ENCODE peak calls at places on chromosome 15, in six cellular contexts. W, J, X, A, M and L are unnamed samples.

GRCh38 chr15:99842071-99842470 is 108.8 kb upstream of the LYSMD4 start:
- DNase-seq in A (no peak), J (no peak), W (no peak), M (no peak), X (no peak), L (no peak)

GRCh38 chr15:31136016-31136415 is 34.5 kb upstream of the TRPM1 start:
- DNase-seq in X (no peak), W (no peak), J (no peak), M (no peak), A (no peak), L (no peak)

GRCh38 chr15:100348578-100348977 is 6.8 kb upstream of the ADAMTS17 start:
- DNase-seq in A (no peak), J (no peak), M (no peak), W (no peak), X (no peak), L (no peak)

GRCh38 chr15:25536801-25537310 is 98.0 kb upstream of the UBE3A start:
- DNase-seq in J (no peak), X (no peak), A (no peak), M (no peak), W (no peak), L (no peak)

GRCh38 chr15:85620321-85621044 is 174.2 kb downstream of the KLHL25 start:
- DNase-seq in M (no peak), W (no peak), X (no peak), A (peak), J (no peak), L (no peak)

GRCh38 chr15:88865498-88866099 is 29.7 kb downstream of the HAPLN3 start:
- DNase-seq in X (no peak), W (no peak), M (no peak), A (no peak), J (no peak), L (no peak)

GRCh38 chr15:96421211-96421610 is 90.7 kb downstream of the NR2F2 start:
- DNase-seq in X (no peak), A (peak), J (no peak), W (no peak), M (no peak), L (no peak)

GRCh38 chr15:43441316-43441715 is 51.6 kb downstream of the TP53BP1 start:
- DNase-seq in J (no peak), A (peak), M (no peak), X (no peak), W (peak), L (no peak)

GRCh38 chr15:39232512-39232911 is 348.4 kb upstream of the THBS1 start:
- DNase-seq in M (no peak), A (peak), W (no peak), J (no peak), X (no peak), L (no peak)

GRCh38 chr15:79960502-79961217 is 10.3 kb downstream of the BCL2A1 start:
- DNase-seq in M (no peak), W (no peak), A (no peak), J (no peak), X (no peak), L (no peak)

GRCh38 chr15:43253431-43254403 is 13.0 kb downstream of the TGM5 start:
- DNase-seq in A (peak), X (no peak), W (peak), M (no peak), J (no peak), L (no peak)

DNA sequence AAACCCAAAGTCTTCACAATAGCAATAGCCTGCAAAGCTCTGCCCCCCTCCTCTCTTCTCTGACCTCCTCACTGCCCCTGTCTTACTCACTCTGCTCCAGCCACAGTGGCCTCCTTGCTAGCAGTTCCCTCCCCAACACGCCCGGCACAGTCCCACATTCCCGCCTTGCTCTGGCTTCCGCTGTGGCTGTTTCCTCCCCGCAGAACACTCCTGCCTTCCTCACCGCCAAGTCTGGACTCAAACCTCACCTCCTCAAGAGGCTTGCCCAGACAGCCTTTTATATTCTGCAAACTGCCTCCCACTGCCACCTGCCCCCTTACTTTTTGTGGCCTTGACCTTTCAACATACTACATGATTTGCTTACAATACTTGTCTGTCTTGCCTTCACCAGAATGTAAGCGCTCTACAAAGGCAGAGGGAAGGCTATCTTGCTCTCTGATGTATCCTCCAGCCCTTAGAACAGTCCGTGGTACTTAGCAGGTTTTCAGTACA is 406 bp upstream of the MPI start:
- DNase-seq in X (no peak), W (no peak), A (no peak), M (no peak), J (peak), L (no peak)
- TF ChIP-seq CTCF in X (no peak), W (no peak), A (no peak), M (no peak), J (no peak), L (no peak)

DNA sequence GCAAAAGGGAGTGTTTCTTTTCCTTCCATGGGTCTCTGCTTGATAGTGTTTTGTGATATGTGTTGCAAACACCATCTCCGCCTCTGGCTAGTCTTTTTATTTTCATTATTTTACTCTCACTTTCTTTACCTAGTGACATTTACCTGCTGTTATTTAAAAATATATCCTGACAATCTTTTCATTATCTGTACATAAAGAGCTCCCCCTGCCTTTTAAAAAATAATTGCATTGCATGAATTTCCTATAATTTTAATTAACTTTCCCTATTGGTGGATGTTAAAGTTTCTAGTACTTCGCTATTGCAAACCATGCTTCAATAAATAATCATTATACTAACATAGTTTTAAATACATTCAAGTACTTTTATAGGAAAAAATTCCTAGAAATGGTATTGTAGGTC is 48.8 kb upstream of the GCNT3 start:
- DNase-seq in W (no peak), X (no peak), J (no peak), A (no peak), M (no peak), L (no peak)
- TF ChIP-seq CTCF in W (no peak), X (no peak), J (no peak), A (no peak), M (peak), L (peak)

DNA sequence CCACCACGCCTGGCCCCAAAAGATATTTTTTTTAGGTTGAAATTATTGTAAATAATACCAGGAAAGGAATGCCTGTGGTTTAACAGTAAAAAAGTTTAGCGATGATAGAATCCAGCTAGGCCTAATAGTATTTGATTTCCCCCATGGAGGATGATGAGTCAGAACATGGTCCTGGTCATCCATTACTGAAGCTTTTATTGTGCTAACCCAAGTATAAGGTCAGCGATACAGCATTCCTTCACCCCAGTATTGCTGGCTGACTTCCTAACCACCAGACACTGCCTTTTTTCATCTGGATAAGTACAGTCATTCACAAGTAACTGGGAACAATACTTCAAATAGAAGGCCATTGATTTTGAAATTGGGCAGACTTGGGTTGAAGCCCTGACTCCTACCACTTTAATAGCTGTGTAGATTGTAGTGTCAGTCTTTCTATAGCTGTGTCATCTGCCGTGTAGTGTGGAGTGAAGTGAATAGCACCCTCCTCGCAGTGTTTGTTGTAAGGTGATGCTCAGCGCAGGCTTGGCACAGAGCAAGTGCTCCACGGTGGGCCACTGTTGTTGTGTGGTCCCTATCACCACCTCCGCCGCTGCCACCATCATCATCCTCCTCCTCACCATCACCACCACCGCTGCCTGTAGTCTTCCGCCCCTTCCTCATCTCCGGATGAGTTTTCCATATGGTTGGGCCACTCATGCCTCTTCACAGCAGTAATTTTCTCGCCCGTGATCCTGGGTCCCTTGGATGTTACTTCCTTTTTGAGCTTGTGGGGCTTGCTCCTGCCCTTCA is 436.0 kb upstream of the TPM1 start:
- DNase-seq in A (peak), X (no peak), M (peak), W (no peak), J (no peak), L (no peak)
- TF ChIP-seq CTCF in A (no peak), X (no peak), M (no peak), W (no peak), J (no peak), L (no peak)

GRCh38 chr15:81152339-81152738 is 18.3 kb downstream of the CFAP161 start:
- DNase-seq in M (no peak), W (no peak), J (no peak), A (no peak), X (no peak), L (no peak)
- TF ChIP-seq CTCF in M (peak), W (peak), J (no peak), A (no peak), X (no peak), L (no peak)

GRCh38 chr15:67240235-67241131 is 14.0 kb downstream of the AAGAB start:
- DNase-seq in W (no peak), M (peak), J (no peak), A (no peak), X (peak), L (no peak)
- TF ChIP-seq CTCF in W (peak), M (peak), J (no peak), A (no peak), X (peak), L (peak)

GRCh38 chr15:69502470-69503045 is 49.9 kb downstream of the RPLP1 start:
- DNase-seq in J (no peak), X (no peak), M (no peak), W (no peak), A (no peak), L (no peak)
- TF ChIP-seq CTCF in J (peak), X (no peak), M (no peak), W (peak), A (peak), L (peak)

DNA sequence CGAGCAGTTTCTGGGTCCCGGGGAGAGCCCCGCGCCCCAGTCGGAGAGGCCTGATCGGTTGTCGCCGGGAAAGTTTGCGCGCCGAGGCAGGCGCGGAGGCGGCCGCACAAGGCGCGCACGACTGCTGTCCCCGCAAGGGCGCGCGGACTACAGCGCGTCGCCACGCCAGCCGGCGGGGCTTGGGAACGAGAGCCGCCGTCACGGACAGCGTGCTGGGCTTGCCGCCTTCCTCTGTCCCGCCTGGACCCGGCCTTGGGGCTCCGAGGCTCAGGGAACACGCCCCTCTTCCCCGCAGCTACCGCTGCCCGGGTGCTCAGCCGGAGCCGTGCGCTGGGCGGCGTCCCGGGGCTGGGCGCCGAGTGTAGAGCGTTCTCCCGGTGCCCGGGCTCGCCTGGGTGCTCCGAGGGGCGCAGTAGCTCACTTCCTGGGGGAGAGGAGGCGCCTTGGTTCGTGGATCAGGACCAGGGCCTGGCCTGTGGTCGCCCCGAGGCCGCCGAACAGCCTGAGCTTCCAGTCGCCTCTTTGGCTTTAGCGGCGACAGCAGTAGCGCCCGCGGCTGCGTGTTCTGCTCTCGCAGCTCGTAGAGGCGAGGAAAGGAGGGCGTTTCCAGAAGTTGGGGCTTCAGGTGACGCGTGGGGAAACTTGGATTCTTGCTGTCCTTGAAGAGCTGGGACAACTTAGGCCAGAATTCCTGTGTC is 226.6 kb upstream of the C2CD4B start:
- DNase-seq in M (no peak), A (peak), J (peak), W (peak), X (peak), L (peak)
- TF ChIP-seq CTCF in M (peak), A (peak), J (peak), W (peak), X (peak), L (peak)

DNA sequence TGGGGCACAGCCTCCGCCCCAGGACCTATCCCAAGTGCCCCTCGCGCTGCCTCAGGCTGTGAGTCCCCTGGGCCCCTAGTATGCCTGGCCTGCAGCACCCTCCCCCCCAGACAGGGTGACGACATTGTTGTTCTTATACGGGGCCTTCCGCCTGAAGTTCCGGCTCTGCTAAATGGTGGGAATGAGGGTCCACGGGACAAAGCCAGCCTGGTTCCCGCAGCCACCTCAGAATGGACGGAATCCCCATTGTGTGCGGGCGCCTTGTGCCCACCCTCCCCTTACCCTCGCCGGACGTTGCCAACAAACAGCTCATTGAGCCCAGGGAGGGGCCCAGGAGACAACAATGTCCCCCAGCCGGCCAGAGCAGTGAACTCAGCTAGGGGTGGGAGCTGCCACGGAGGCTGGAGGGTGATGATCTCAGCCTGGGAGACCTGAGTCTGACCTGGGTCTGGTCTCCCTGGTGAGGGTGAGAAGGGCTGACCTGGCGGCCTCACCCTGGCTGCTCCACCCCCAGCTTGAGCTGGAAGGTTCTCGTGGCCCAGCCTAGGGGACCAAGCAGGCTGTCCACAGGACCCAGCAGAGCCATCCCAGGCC is 10.2 kb upstream of the DLL4 start:
- DNase-seq in M (no peak), A (no peak), J (no peak), W (no peak), X (no peak), L (no peak)
- TF ChIP-seq CTCF in M (no peak), A (no peak), J (no peak), W (no peak), X (no peak), L (no peak)

GRCh38 chr15:73053398-73053723 is 1.1 kb downstream of the NEO1 start:
- DNase-seq in J (no peak), X (no peak), M (no peak), A (no peak), W (no peak), L (no peak)

GRCh38 chr15:73051402-73051810 is 857 bp upstream of the NEO1 start:
- DNase-seq in J (no peak), W (peak), X (no peak), A (no peak), M (no peak), L (no peak)

GRCh38 chr15:73054417-73054963 is 2.2 kb downstream of the NEO1 start:
- DNase-seq in J (no peak), W (no peak), A (no peak), M (no peak), X (peak), L (no peak)

GRCh38 chr15:73051811-73052678 is at the start of gene NEO1:
- DNase-seq in W (peak), J (peak), M (peak), A (peak), X (peak), L (peak)

GRCh38 chr15:73052679-73053397 is 575 bp downstream of the NEO1 start:
- DNase-seq in M (peak), A (peak), W (peak), J (peak), X (peak), L (no peak)
- TF ChIP-seq CTCF in M (peak), A (peak), W (peak), J (peak), X (peak), L (peak)